ENCODE peak calls at places on chromosomes 6 and 20, in seven cellular contexts. N, S, O, Q, W, L and T are unnamed samples.

GRCh38 chr20:23078994-23079364 is 7.1 kb downstream of the CD93 start:
- DNase-seq in N (no peak), S (no peak), O (no peak), Q (no peak), W (peak), L (no peak), T (no peak)

GRCh38 chr20:41411458-41411857 is 44.8 kb upstream of the EMILIN3 start:
- DNase-seq in N (no peak), S (no peak), O (no peak), Q (no peak), W (peak), L (peak), T (no peak)

GRCh38 chr20:61436674-61437279 is 184.7 kb downstream of the CDH4 start:
- DNase-seq in N (no peak), S (peak), O (no peak), Q (no peak), W (no peak), L (peak), T (no peak)

GRCh38 chr6:93896081-93896480 is 476.7 kb upstream of the EPHA7 start:
- DNase-seq in N (no peak), S (no peak), O (no peak), Q (no peak), W (no peak), L (no peak), T (no peak)

GRCh38 chr6:42251911-42252637 is 34.4 kb upstream of the MRPS10 start:
- DNase-seq in N (no peak), S (no peak), O (no peak), Q (peak), W (peak), L (peak), T (no peak)

GRCh38 chr6:138227316-138227781 is 9.1 kb upstream of the PBOV1 start:
- DNase-seq in N (no peak), S (no peak), O (no peak), Q (peak), W (no peak), L (no peak), T (no peak)

GRCh38 chr20:57698191-57698866 is 11.5 kb downstream of the PMEPA1 start:
- DNase-seq in N (peak), S (peak), O (peak), Q (peak), W (no peak), L (peak), T (peak)

GRCh38 chr20:47336013-47336754 is 20.3 kb downstream of the ZMYND8 start:
- DNase-seq in N (no peak), S (no peak), O (no peak), Q (peak), W (no peak), L (peak), T (no peak)

GRCh38 chr20:63136296-63136695 is 79.6 kb downstream of the YTHDF1 start:
- DNase-seq in N (no peak), S (no peak), O (no peak), Q (no peak), W (no peak), L (no peak), T (no peak)

GRCh38 chr20:4076671-4077070 is 61.3 kb upstream of the RNF24 start:
- DNase-seq in N (no peak), S (peak), O (no peak), Q (no peak), W (no peak), L (peak), T (no peak)

GRCh38 chr6:125871365-125871764 is 80.6 kb downstream of the NCOA7 start:
- DNase-seq in N (no peak), S (no peak), O (no peak), Q (no peak), W (no peak), L (no peak), T (no peak)

GRCh38 chr6:88535296-88535695 is 369.1 kb upstream of the CNR1 start:
- DNase-seq in N (no peak), S (no peak), O (no peak), Q (no peak), W (peak), L (no peak), T (no peak)

GRCh38 chr6:42404494-42404893 is 47.2 kb downstream of the TRERF1 start:
- DNase-seq in N (no peak), S (peak), O (peak), Q (peak), W (no peak), L (peak), T (peak)

GRCh38 chr20:21238818-21239530 is 64.2 kb upstream of the XRN2 start:
- DNase-seq in N (no peak), S (no peak), O (no peak), Q (no peak), W (no peak), L (no peak), T (no peak)

GRCh38 chr6:42367353-42368011 is 84.2 kb downstream of the TRERF1 start:
- DNase-seq in N (no peak), S (no peak), O (no peak), Q (no peak), W (peak), L (no peak), T (no peak)

GRCh38 chr20:44209691-44210421 is 715 bp downstream of the OSER1 start:
- DNase-seq in N (no peak), S (no peak), O (no peak), Q (peak), W (no peak), L (peak), T (no peak)

GRCh38 chr6:154766993-154767392 is 33.8 kb downstream of the SCAF8 start:
- DNase-seq in N (no peak), S (no peak), O (no peak), Q (no peak), W (no peak), L (peak), T (no peak)

GRCh38 chr6:150560004-150560883 is 39.4 kb upstream of the PLEKHG1 start:
- DNase-seq in N (no peak), S (peak), O (no peak), Q (no peak), W (no peak), L (no peak), T (no peak)

GRCh38 chr20:25496165-25496967 is 88.9 kb downstream of the GINS1 start:
- DNase-seq in N (no peak), S (no peak), O (no peak), Q (no peak), W (no peak), L (no peak), T (no peak)

GRCh38 chr6:353642-354614 is 37.6 kb upstream of the IRF4 start:
- DNase-seq in N (no peak), S (no peak), O (no peak), Q (no peak), W (no peak), L (no peak), T (no peak)

GRCh38 chr20:37349517-37350491 is 3.9 kb downstream of the SRC start:
- DNase-seq in N (no peak), S (no peak), O (no peak), Q (peak), W (no peak), L (no peak), T (no peak)

GRCh38 chr20:32240220-32240619 is 32.5 kb downstream of the POFUT1 start:
- DNase-seq in N (no peak), S (no peak), O (no peak), Q (no peak), W (no peak), L (no peak), T (no peak)

GRCh38 chr20:51008718-51009117 is 14.2 kb downstream of the KCNG1 start:
- DNase-seq in N (no peak), S (no peak), O (no peak), Q (peak), W (no peak), L (no peak), T (no peak)

GRCh38 chr20:12040261-12040660 is 122.6 kb downstream of the BTBD3 start:
- DNase-seq in N (no peak), S (no peak), O (no peak), Q (no peak), W (no peak), L (no peak), T (no peak)

GRCh38 chr6:89792881-89793280 is 26.7 kb downstream of the MDN1 start:
- DNase-seq in N (no peak), S (no peak), O (no peak), Q (peak), W (peak), L (peak), T (peak)

GRCh38 chr6:163415620-163416379 is 1.3 kb downstream of the QKI start:
- DNase-seq in N (no peak), S (no peak), O (peak), Q (peak), W (peak), L (peak), T (peak)

GRCh38 chr6:97411610-97412009 is 128.6 kb upstream of the MMS22L start:
- DNase-seq in N (no peak), S (no peak), O (no peak), Q (no peak), W (no peak), L (no peak), T (no peak)

GRCh38 chr6:12313992-12314589 is 23.9 kb downstream of the EDN1 start:
- DNase-seq in N (no peak), S (peak), O (no peak), Q (no peak), W (no peak), L (no peak), T (no peak)

GRCh38 chr20:44576297-44576696 is 6.1 kb upstream of the PKIG start:
- DNase-seq in N (no peak), S (no peak), O (no peak), Q (no peak), W (peak), L (peak), T (no peak)

GRCh38 chr6:157517601-157518359 is 136.8 kb downstream of the ZDHHC14 start:
- DNase-seq in N (no peak), S (no peak), O (no peak), Q (no peak), W (no peak), L (no peak), T (no peak)